ENCODE peak calls at places on chromosomes 11 and 22, in five cellular contexts. R is H1, Z is H9, U is mesenchymal stem cell, G is neuronal stem cell. Y is an unnamed sample.

GRCh38 chr11:44261800-44262591 is 47.9 kb downstream of the ALX4 start:
- DNase-seq in R (no peak), Z (no peak), U (no peak), G (no peak), Y (no peak)

GRCh38 chr11:93814966-93815633 is 31.0 kb downstream of the MED17 start:
- DNase-seq in R (no peak), Z (no peak), U (no peak), G (no peak), Y (no peak)

GRCh38 chr11:133927690-133928627 is 28.8 kb downstream of the IGSF9B start:
- DNase-seq in R (peak; percentile 89), Z (peak; percentile 88), U (peak; percentile 28), G (no peak), Y (peak; percentile 39)

GRCh38 chr11:69370984-69371709 is 77.2 kb downstream of the MYEOV start:
- DNase-seq in R (no peak), Z (peak; percentile 6), U (no peak), G (no peak), Y (no peak)

GRCh38 chr11:19577391-19577831 is 135.2 kb upstream of the NAV2 start:
- DNase-seq in R (no peak), Z (no peak), U (peak; percentile 56), G (no peak), Y (no peak)

GRCh38 chr11:68010058-68011041 is at the start of gene ALDH3B1:
- DNase-seq in R (peak; percentile 72), Z (peak; percentile 62), U (peak; percentile 94), G (no peak), Y (peak; percentile 70)

GRCh38 chr11:17526931-17527660 is 17.1 kb downstream of the USH1C start:
- DNase-seq in R (no peak), Z (no peak), U (no peak), G (no peak), Y (no peak)

GRCh38 chr11:95908826-95909225 is 15.1 kb downstream of the MTMR2 start:
- DNase-seq in R (no peak), Z (no peak), U (peak; percentile 17), G (no peak), Y (peak; percentile 49)

GRCh38 chr11:64650923-64651523 is 60.0 kb downstream of the SLC22A12 start:
- DNase-seq in R (peak; percentile 61), Z (peak; percentile 60), U (peak; percentile 34), G (no peak), Y (peak; percentile 19)

GRCh38 chr11:32006799-32007388 is 84.0 kb upstream of the RCN1 start:
- DNase-seq in R (no peak), Z (peak; percentile 44), U (peak; percentile 38), G (peak; percentile 48), Y (peak; percentile 51)

GRCh38 chr22:16964366-16964765 is 43.7 kb downstream of the GAB4 start:
- DNase-seq in R (no peak), Z (no peak), U (no peak), G (no peak), Y (no peak)

GRCh38 chr22:29260031-29260560 is 7.7 kb downstream of the RHBDD3 start:
- DNase-seq in R (no peak), Z (no peak), U (no peak), G (no peak), Y (no peak)

GRCh38 chr11:79087238-79087956 is 353.4 kb downstream of the TENM4 start:
- DNase-seq in R (no peak), Z (no peak), U (peak; percentile 60), G (peak; percentile 40), Y (peak; percentile 62)

GRCh38 chr22:39078329-39078728 is 1.3 kb downstream of the APOBEC3G start:
- DNase-seq in R (no peak), Z (no peak), U (no peak), G (no peak), Y (no peak)
- H2BK15ac ChIP-seq in R (no peak overlapping the region), Z (no peak overlapping the region), U (peak overlapping the region; percentile 48), G (no peak overlapping the region), Y (no peak overlapping the region)

DNA sequence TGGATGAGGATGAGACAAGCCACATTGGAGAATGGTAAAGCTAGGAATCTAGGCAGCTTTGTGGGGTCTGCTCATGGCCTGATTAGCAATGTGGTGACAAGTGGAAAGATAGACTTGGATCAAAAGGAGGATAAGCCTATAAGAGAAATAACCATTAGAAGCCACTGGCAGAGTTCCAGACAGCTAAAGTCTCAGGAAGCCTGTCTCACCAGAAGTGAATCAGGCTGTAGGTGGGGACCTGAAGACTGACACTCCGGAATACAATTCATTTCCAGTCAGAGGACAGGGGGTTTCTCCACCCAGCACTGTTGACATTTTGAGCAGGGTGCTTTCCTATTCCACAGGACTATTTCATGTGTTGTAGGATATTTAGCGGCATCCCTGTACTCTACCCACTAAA is 129.7 kb downstream of the ARHGAP42 start:
- DNase-seq in R (no peak), Z (no peak), U (no peak), G (no peak), Y (peak; percentile 24)
- H2BK15ac ChIP-seq in R (no peak overlapping the region), Z (no peak overlapping the region), U (no peak overlapping the region), G (no peak overlapping the region), Y (no peak overlapping the region)

DNA sequence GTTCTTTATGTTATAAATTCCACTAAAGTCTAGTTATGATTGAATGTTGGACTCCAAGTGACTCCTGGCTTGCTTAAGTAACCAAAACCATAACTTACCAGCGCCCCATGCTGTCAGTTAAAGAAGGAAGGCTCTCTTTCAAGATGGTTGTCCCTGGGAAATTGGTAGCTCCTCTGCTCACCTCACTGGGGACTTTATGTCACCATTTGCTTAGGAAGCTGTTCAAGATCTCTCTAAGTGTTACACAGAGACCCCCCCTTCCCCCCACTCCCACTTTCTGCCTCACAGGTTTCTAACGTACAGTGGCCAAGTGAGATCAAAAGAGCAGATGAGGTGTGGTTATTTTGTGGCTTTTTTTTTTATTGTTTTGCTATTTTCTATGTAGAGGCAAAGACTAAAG is 301.8 kb downstream of the AASDHPPT start:
- DNase-seq in R (no peak), Z (no peak), U (no peak), G (no peak), Y (no peak)
- H2BK15ac ChIP-seq in R (no peak overlapping the region), Z (no peak overlapping the region), U (no peak overlapping the region), G (no peak overlapping the region), Y (no peak overlapping the region)

DNA sequence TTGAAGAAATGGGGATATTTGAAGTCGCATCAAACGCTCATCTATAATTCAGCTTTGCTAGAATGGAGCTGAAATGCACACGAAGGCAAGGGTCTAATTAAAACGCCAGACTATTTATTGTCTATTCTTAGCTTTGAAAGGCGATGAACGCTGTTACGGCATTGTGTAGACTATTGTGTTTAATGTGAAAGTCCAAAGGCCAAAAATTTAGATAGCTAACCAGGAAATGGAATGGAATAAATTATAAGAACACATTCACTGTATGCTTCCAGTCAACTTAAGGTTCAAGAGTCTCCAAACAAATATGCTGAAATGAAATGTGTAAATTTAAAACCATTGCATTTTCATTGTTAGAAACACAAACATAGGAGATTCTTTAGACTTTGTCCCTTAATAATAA is 186.2 kb downstream of the CWF19L2 start:
- DNase-seq in R (no peak), Z (no peak), U (no peak), G (no peak), Y (no peak)
- H2BK15ac ChIP-seq in R (no peak overlapping the region), Z (no peak overlapping the region), U (no peak overlapping the region), G (no peak overlapping the region), Y (no peak overlapping the region)

GRCh38 chr11:46294365-46295309 is 17.2 kb downstream of the CREB3L1 start:
- DNase-seq in R (peak; percentile 77), Z (peak; percentile 79), U (peak; percentile 97), G (peak; percentile 70), Y (peak; percentile 97)
- H2BK15ac ChIP-seq in R (peak overlapping the region; percentile 93), Z (no peak overlapping the region), U (peak overlapping the region; percentile 95), G (peak overlapping the region; percentile 72), Y (peak overlapping the region; percentile 87)

GRCh38 chr11:23543651-23544216 is 683.5 kb upstream of the CCDC179 start:
- DNase-seq in R (no peak), Z (no peak), U (no peak), G (no peak), Y (no peak)
- H2BK15ac ChIP-seq in R (no peak overlapping the region), Z (no peak overlapping the region), U (no peak overlapping the region), G (no peak overlapping the region), Y (no peak overlapping the region)

GRCh38 chr11:6263664-6264063 is 4.0 kb downstream of the CCKBR start:
- DNase-seq in R (no peak), Z (no peak), U (no peak), G (no peak), Y (no peak)

GRCh38 chr11:6258571-6258998 is 1.1 kb upstream of the CCKBR start:
- DNase-seq in R (no peak), Z (peak; percentile 39), U (peak; percentile 13), G (peak; percentile 29), Y (no peak)

GRCh38 chr11:6260207-6260726 is 629 bp downstream of the CCKBR start:
- DNase-seq in R (no peak), Z (no peak), U (no peak), G (no peak), Y (no peak)

GRCh38 chr11:6258141-6258540 is 1.5 kb upstream of the CCKBR start:
- DNase-seq in R (no peak), Z (peak; percentile 31), U (no peak), G (no peak), Y (no peak)

GRCh38 chr11:6259638-6260019 is at the start of gene CCKBR:
- DNase-seq in R (peak; percentile 75), Z (peak; percentile 65), U (no peak), G (peak; percentile 43), Y (no peak)
- H2BK15ac ChIP-seq in R (no peak within 1 kb of the TSS), Z (no peak within 1 kb of the TSS), U (no peak within 1 kb of the TSS), G (peak within 1 kb of the TSS; percentile 87), Y (no peak within 1 kb of the TSS)

Y was measured in IMR-90.